ENCODE peak calls at places on chromosomes 11 and 22, in four cellular contexts. S is GM20000, E is CD14-positive monocyte, G is head of caudate nucleus. H is an unnamed sample.

GRCh38 chr22:29334696-29335344 is 19.3 kb upstream of the RASL10A start:
- DNase-seq in S (no peak), E (no peak), G (no peak), H (no peak)

GRCh38 chr11:96741068-96741467 is 351.3 kb downstream of the JRKL start:
- DNase-seq in S (no peak), E (no peak), G (no peak), H (peak; percentile 43)

GRCh38 chr11:119117004-119117706 is 4.2 kb upstream of the HINFP start:
- DNase-seq in S (no peak), E (no peak), G (no peak), H (no peak)

GRCh38 chr11:73215191-73216134 is 2.6 kb upstream of the P2RY2 start:
- DNase-seq in S (no peak), E (peak; percentile 58), G (no peak), H (no peak)

GRCh38 chr11:68531129-68531693 is 70.7 kb downstream of the PPP6R3 start:
- DNase-seq in S (no peak), E (no peak), G (no peak), H (no peak)

GRCh38 chr11:69307871-69308381 is 14.0 kb downstream of the MYEOV start:
- DNase-seq in S (no peak), E (no peak), G (no peak), H (no peak)

GRCh38 chr11:118806400-118806799 is 15.4 kb upstream of the DDX6 start:
- DNase-seq in S (no peak), E (no peak), G (no peak), H (no peak)

GRCh38 chr11:92829671-92830070 is 139.8 kb upstream of the MTNR1B start:
- DNase-seq in S (no peak), E (no peak), G (no peak), H (no peak)

GRCh38 chr11:85685131-85685819 is 720 bp downstream of the CCDC89 start:
- DNase-seq in S (no peak), E (no peak), G (peak; percentile 46), H (no peak)

GRCh38 chr11:3614742-3615171 is 27.0 kb downstream of the ART5 start:
- DNase-seq in S (peak; percentile 53), E (peak; percentile 83), G (peak; percentile 46), H (no peak)

GRCh38 chr11:820655-821512 is 2.2 kb downstream of the PNPLA2 start:
- DNase-seq in S (no peak), E (peak; percentile 91), G (peak; percentile 79), H (no peak)

GRCh38 chr22:31044262-31044861 is 36.8 kb upstream of the SMTN start:
- DNase-seq in S (no peak), E (no peak), G (no peak), H (peak; percentile 57)

GRCh38 chr11:88357323-88358039 is 19.9 kb upstream of the CTSC start:
- DNase-seq in S (peak; percentile 25), E (no peak), G (no peak), H (peak; percentile 73)

GRCh38 chr22:36760716-36761115 is 15.2 kb downstream of the IFT27 start:
- DNase-seq in S (no peak), E (no peak), G (no peak), H (no peak)

GRCh38 chr22:24506802-24507438 is 11.8 kb downstream of the UPB1 start:
- DNase-seq in S (no peak), E (peak; percentile 50), G (no peak), H (peak; percentile 44)

GRCh38 chr11:78131956-78132355 is 7.5 kb downstream of the ALG8 start:
- DNase-seq in S (no peak), E (no peak), G (no peak), H (peak; percentile 29)

GRCh38 chr11:1744879-1745700 is 5.3 kb downstream of the IFITM10 start:
- DNase-seq in S (no peak), E (peak; percentile 56), G (peak; percentile 82), H (no peak)

GRCh38 chr11:68127791-68128681 is 6.8 kb upstream of the CHKA start:
- DNase-seq in S (no peak), E (no peak), G (peak; percentile 82), H (peak; percentile 45)

GRCh38 chr11:16815047-16815767 is 76.8 kb downstream of the C11orf58 start:
- DNase-seq in S (no peak), E (peak; percentile 63), G (peak; percentile 77), H (no peak)

GRCh38 chr22:20429254-20430100 is 8.1 kb downstream of the SCARF2 start:
- DNase-seq in S (peak; percentile 96), E (peak; percentile 63), G (peak; percentile 51), H (no peak)

H was measured in iris pigment epithelial cell.